ENCODE peak calls at places on chromosome 9, in four cellular contexts. One of them, this sample, is unnamed.

GRCh38 chr9:28073278-28073677 is 500.0 kb upstream of the C9orf72 start:
- DNase-seq in Kasumi-1: peak
- DNase-seq in GM19239: no peak
- DNase-seq in stimulated activated CD8-positive, alpha-beta memory T cell treated with anti-CD3 and anti-CD28 coated beads, Interleukin-2, amount 100 ng/mL, for 1 hour: no peak
- DNase-seq in this sample: peak

GRCh38 chr9:134571946-134572914 is 69.4 kb upstream of the COL5A1 start:
- DNase-seq in stimulated activated CD8-positive, alpha-beta memory T cell treated with anti-CD3 and anti-CD28 coated beads, Interleukin-2, amount 100 ng/mL, for 1 hour: no peak
- DNase-seq in Kasumi-1: no peak
- DNase-seq in GM19239: no peak
- DNase-seq in this sample: peak

GRCh38 chr9:19102181-19102630 is 498 bp downstream of the HAUS6 start:
- DNase-seq in Kasumi-1: peak
- DNase-seq in stimulated activated CD8-positive, alpha-beta memory T cell treated with anti-CD3 and anti-CD28 coated beads, Interleukin-2, amount 100 ng/mL, for 1 hour: no peak
- DNase-seq in GM19239: no peak
- DNase-seq in this sample: peak

GRCh38 chr9:94881023-94881422 is 154.5 kb downstream of the AOPEP start:
- DNase-seq in GM19239: no peak
- DNase-seq in stimulated activated CD8-positive, alpha-beta memory T cell treated with anti-CD3 and anti-CD28 coated beads, Interleukin-2, amount 100 ng/mL, for 1 hour: no peak
- DNase-seq in Kasumi-1: no peak
- DNase-seq in this sample: no peak

GRCh38 chr9:127128341-127129072 is 6.1 kb upstream of the ANGPTL2 start:
- DNase-seq in Kasumi-1: no peak
- DNase-seq in GM19239: no peak
- DNase-seq in stimulated activated CD8-positive, alpha-beta memory T cell treated with anti-CD3 and anti-CD28 coated beads, Interleukin-2, amount 100 ng/mL, for 1 hour: no peak
- DNase-seq in this sample: no peak

GRCh38 chr9:92911496-92912475 is 33.9 kb upstream of the ZNF484 start:
- DNase-seq in stimulated activated CD8-positive, alpha-beta memory T cell treated with anti-CD3 and anti-CD28 coated beads, Interleukin-2, amount 100 ng/mL, for 1 hour: no peak
- DNase-seq in Kasumi-1: no peak
- DNase-seq in GM19239: no peak
- DNase-seq in this sample: no peak

GRCh38 chr9:89993678-89994630 is 389.1 kb downstream of the GADD45G start:
- DNase-seq in stimulated activated CD8-positive, alpha-beta memory T cell treated with anti-CD3 and anti-CD28 coated beads, Interleukin-2, amount 100 ng/mL, for 1 hour: no peak
- DNase-seq in GM19239: no peak
- DNase-seq in Kasumi-1: peak
- DNase-seq in this sample: peak

GRCh38 chr9:16515207-16515606 is 355.3 kb downstream of the BNC2 start:
- DNase-seq in GM19239: no peak
- DNase-seq in stimulated activated CD8-positive, alpha-beta memory T cell treated with anti-CD3 and anti-CD28 coated beads, Interleukin-2, amount 100 ng/mL, for 1 hour: no peak
- DNase-seq in Kasumi-1: no peak
- DNase-seq in this sample: no peak

GRCh38 chr9:87579761-87580626 is 82.3 kb downstream of the DAPK1 start:
- DNase-seq in GM19239: no peak
- DNase-seq in stimulated activated CD8-positive, alpha-beta memory T cell treated with anti-CD3 and anti-CD28 coated beads, Interleukin-2, amount 100 ng/mL, for 1 hour: no peak
- DNase-seq in Kasumi-1: no peak
- DNase-seq in this sample: no peak

GRCh38 chr9:15158019-15158418 is 149.0 kb downstream of the TTC39B start:
- DNase-seq in stimulated activated CD8-positive, alpha-beta memory T cell treated with anti-CD3 and anti-CD28 coated beads, Interleukin-2, amount 100 ng/mL, for 1 hour: no peak
- DNase-seq in Kasumi-1: no peak
- DNase-seq in GM19239: no peak
- DNase-seq in this sample: no peak

GRCh38 chr9:93098236-93098946 is 2.4 kb downstream of the CARD19 start:
- DNase-seq in Kasumi-1: peak
- DNase-seq in GM19239: no peak
- DNase-seq in stimulated activated CD8-positive, alpha-beta memory T cell treated with anti-CD3 and anti-CD28 coated beads, Interleukin-2, amount 100 ng/mL, for 1 hour: peak
- DNase-seq in this sample: peak

GRCh38 chr9:130701059-130702022 is 7.8 kb downstream of the EXOSC2 start:
- DNase-seq in Kasumi-1: peak
- DNase-seq in stimulated activated CD8-positive, alpha-beta memory T cell treated with anti-CD3 and anti-CD28 coated beads, Interleukin-2, amount 100 ng/mL, for 1 hour: no peak
- DNase-seq in GM19239: no peak
- DNase-seq in this sample: peak

GRCh38 chr9:133428579-133429215 is 6.5 kb downstream of the ADAMTS13 start:
- DNase-seq in Kasumi-1: no peak
- DNase-seq in GM19239: no peak
- DNase-seq in stimulated activated CD8-positive, alpha-beta memory T cell treated with anti-CD3 and anti-CD28 coated beads, Interleukin-2, amount 100 ng/mL, for 1 hour: no peak
- DNase-seq in this sample: no peak

GRCh38 chr9:105993921-105994715 is 299.8 kb downstream of the TMEM38B start:
- DNase-seq in stimulated activated CD8-positive, alpha-beta memory T cell treated with anti-CD3 and anti-CD28 coated beads, Interleukin-2, amount 100 ng/mL, for 1 hour: no peak
- DNase-seq in GM19239: no peak
- DNase-seq in Kasumi-1: no peak
- DNase-seq in this sample: no peak

This sample was measured in OCI-M1.